ENCODE peak calls at places on chromosomes 13 and 19, in seven cellular contexts. Z is pulmonary artery endothelial cell; M is aorta; Y is right lobe of liver; N is activated naive CD4-positive, alpha-beta T cell; D is HS-5; L is Ammon's horn. A is an unnamed sample.

GRCh38 chr13:50826035-50826434 is 17.5 kb downstream of the DLEU7 start:
- DNase-seq in N (no peak), D (no peak), M (no peak), L (no peak), Y (no peak), Z (no peak), A (no peak)

GRCh38 chr19:45952691-45953505 is 20.8 kb downstream of the NOVA2 start:
- DNase-seq in N (no peak), Y (no peak), D (no peak), L (no peak), M (peak), Z (no peak), A (peak)

GRCh38 chr19:39046037-39046821 is 13.9 kb upstream of the FBXO27 start:
- DNase-seq in D (no peak), N (no peak), Y (no peak), M (no peak), Z (no peak), L (no peak), A (peak)

GRCh38 chr13:29847501-29847983 is 2.9 kb downstream of the UBL3 start:
- DNase-seq in N (no peak), L (peak), M (no peak), D (no peak), Z (no peak), Y (no peak), A (peak)

GRCh38 chr19:52936151-52936957 is 13.1 kb upstream of the ZNF888 start:
- DNase-seq in Z (no peak), D (no peak), N (no peak), Y (no peak), M (no peak), L (peak), A (peak)

GRCh38 chr13:28136916-28137315 is 1.4 kb upstream of the PAN3 start:
- DNase-seq in N (no peak), Z (no peak), L (no peak), M (no peak), D (no peak), Y (no peak), A (no peak)

GRCh38 chr13:39779337-39780270 is 124.1 kb downstream of the COG6 start:
- DNase-seq in Z (no peak), L (no peak), N (no peak), M (no peak), Y (no peak), D (no peak), A (peak)

GRCh38 chr13:42363941-42364612 is 92.1 kb downstream of the AKAP11 start:
- DNase-seq in L (no peak), D (no peak), Z (no peak), N (no peak), M (no peak), Y (no peak), A (peak)

GRCh38 chr19:46721269-46722003 is 4.5 kb upstream of the PRKD2 start:
- DNase-seq in N (no peak), Z (no peak), Y (peak), D (no peak), M (peak), L (no peak), A (no peak)

GRCh38 chr13:79346300-79346914 is 59.6 kb downstream of the RBM26 start:
- DNase-seq in N (no peak), L (no peak), Z (no peak), M (no peak), D (no peak), Y (no peak), A (no peak)

GRCh38 chr19:46624958-46625661 is at the start of gene PTGIR:
- DNase-seq in Y (no peak), L (no peak), N (no peak), D (peak), M (peak), Z (no peak), A (no peak)

GRCh38 chr13:110218601-110219201 is 88.3 kb downstream of the COL4A1 start:
- DNase-seq in M (no peak), D (no peak), L (no peak), N (no peak), Z (no peak), Y (no peak), A (peak)

GRCh38 chr13:46063292-46063691 is 10.7 kb upstream of the ZC3H13 start:
- DNase-seq in D (no peak), N (no peak), Z (no peak), Y (no peak), M (no peak), L (no peak), A (no peak)

GRCh38 chr13:91296011-91296410 is 51.5 kb upstream of the MIR17HG start:
- DNase-seq in D (no peak), Z (no peak), Y (no peak), M (no peak), N (no peak), L (no peak), A (no peak)

GRCh38 chr19:47049307-47049700 is 880 bp upstream of the TMEM160 start:
- DNase-seq in Z (no peak), D (no peak), L (no peak), Y (no peak), N (no peak), M (no peak), A (no peak)

GRCh38 chr13:77300176-77301141 is 26.4 kb downstream of the MYCBP2 start:
- DNase-seq in Y (no peak), N (no peak), Z (no peak), M (no peak), L (no peak), D (peak), A (peak)

GRCh38 chr13:73691891-73692290 is 442.3 kb downstream of the KLF12 start:
- DNase-seq in D (no peak), L (no peak), M (no peak), Y (no peak), Z (no peak), N (no peak), A (no peak)

GRCh38 chr13:112545866-112546265 is 42.1 kb downstream of the TUBGCP3 start:
- DNase-seq in Y (no peak), D (no peak), M (no peak), N (no peak), L (no peak), Z (peak), A (no peak)

GRCh38 chr19:33350538-33351309 is 22.8 kb upstream of the CEBPG start:
- DNase-seq in N (no peak), L (peak), Z (no peak), M (no peak), Y (no peak), D (peak), A (no peak)

GRCh38 chr19:55526216-55527196 is 10.4 kb downstream of the SBK2 start:
- DNase-seq in D (no peak), L (peak), Z (no peak), M (peak), Y (peak), N (no peak), A (peak)

GRCh38 chr19:14473915-14474578 is 1.1 kb downstream of the PTGER1 start:
- DNase-seq in L (no peak), D (no peak), M (no peak), N (no peak), Y (no peak), Z (no peak), A (no peak)

GRCh38 chr13:97810152-97810551 is 143.3 kb upstream of the IPO5 start:
- DNase-seq in Z (no peak), M (no peak), D (no peak), N (no peak), Y (no peak), L (no peak), A (no peak)

GRCh38 chr19:49333426-49334288 is 1.5 kb upstream of the CD37 start:
- DNase-seq in M (peak), D (no peak), Y (no peak), N (no peak), L (peak), Z (no peak), A (peak)

GRCh38 chr13:22278336-22278929 is 607.6 kb downstream of the FGF9 start:
- DNase-seq in Z (no peak), M (peak), N (peak), Y (no peak), D (no peak), L (peak), A (no peak)

GRCh38 chr13:40170982-40171381 is 495.5 kb downstream of the FOXO1 start:
- DNase-seq in M (no peak), N (no peak), L (no peak), D (no peak), Y (no peak), Z (no peak), A (no peak)

GRCh38 chr19:35468637-35469036 is 20.6 kb downstream of the FFAR2 start:
- DNase-seq in Z (no peak), N (no peak), D (peak), Y (peak), L (peak), M (peak), A (peak)

GRCh38 chr19:38734426-38735256 is 9.6 kb downstream of the CAPN12 start:
- DNase-seq in L (no peak), D (no peak), M (peak), N (no peak), Y (peak), Z (no peak), A (peak)

GRCh38 chr19:13839193-13839937 is 37.6 kb upstream of the NANOS3 start:
- DNase-seq in L (peak), M (peak), D (no peak), Z (no peak), N (peak), Y (peak), A (peak)

GRCh38 chr13:33087790-33088189 is 71.6 kb downstream of the KL start:
- DNase-seq in L (no peak), N (no peak), D (no peak), Z (no peak), Y (no peak), M (no peak), A (peak)

GRCh38 chr19:46428278-46429141 is at the start of gene PNMA8C:
- DNase-seq in M (peak), L (peak), Y (peak), Z (no peak), D (no peak), N (no peak), A (peak)

GRCh38 chr19:46607441-46607841 is 6.3 kb downstream of the CALM3 start:
- DNase-seq in N (no peak), L (peak), M (peak), D (no peak), Z (no peak), Y (peak), A (no peak)

GRCh38 chr13:65856464-65856863 is 1373.7 kb downstream of the PCDH9 start:
- DNase-seq in Z (no peak), L (no peak), N (no peak), M (no peak), D (no peak), Y (no peak), A (no peak)

GRCh38 chr13:34748078-34748477 is 194.0 kb upstream of the NBEA start:
- DNase-seq in Y (no peak), M (no peak), N (no peak), Z (peak), L (peak), D (no peak), A (no peak)

GRCh38 chr19:3931041-3931440 is 1.8 kb upstream of the NMRK2 start:
- DNase-seq in Y (no peak), L (no peak), Z (no peak), M (no peak), D (no peak), N (no peak), A (no peak)

A was measured in dermis microvascular lymphatic vessel endothelial cell.